ENCODE peak calls at places on chromosomes 5 and 9, in four cellular contexts. X, R, H and P are unnamed samples.
A peak's percentile ranks its signal among the peaks of the same experiment; 100 is the strongest.

GRCh38 chr9:37745970-37746369 is 7.6 kb upstream of the TRMT10B start:
- DNase-seq in R (no peak), X (no peak), H (no peak), P (peak; percentile 45)

GRCh38 chr5:90644132-90644531 is 85.5 kb downstream of the ADGRV1 start:
- DNase-seq in X (no peak), H (no peak), R (no peak), P (no peak)

GRCh38 chr9:18666348-18666747 is 192.4 kb downstream of the ADAMTSL1 start:
- DNase-seq in H (no peak), X (peak; percentile 48), R (peak; percentile 26), P (peak; percentile 29)

GRCh38 chr9:115167175-115167574 is 49.2 kb upstream of the TNC start:
- DNase-seq in X (peak; percentile 34), R (peak; percentile 58), H (no peak), P (peak; percentile 94)

GRCh38 chr9:113511856-113512761 is 48.6 kb downstream of the RGS3 start:
- DNase-seq in H (no peak), R (peak; percentile 35), X (no peak), P (peak; percentile 47)

GRCh38 chr9:28155067-28155466 is 581.8 kb upstream of the C9orf72 start:
- DNase-seq in H (no peak), X (no peak), R (no peak), P (no peak)

GRCh38 chr5:73230264-73231244 is 57.6 kb downstream of the TMEM174 start:
- DNase-seq in X (no peak), H (no peak), R (no peak), P (no peak)

GRCh38 chr5:87190041-87190440 is 77.6 kb upstream of the RASA1 start:
- DNase-seq in R (no peak), X (no peak), H (no peak), P (no peak)

GRCh38 chr5:126015244-126016054 is 407.8 kb upstream of the GRAMD2B start:
- DNase-seq in R (peak; percentile 45), H (no peak), X (peak; percentile 55), P (peak; percentile 58)

GRCh38 chr5:19853616-19854240 is 134.3 kb downstream of the CDH18 start:
- DNase-seq in H (no peak), R (peak; percentile 57), X (peak; percentile 51), P (peak; percentile 42)

GRCh38 chr5:1888541-1889251 is 6.0 kb upstream of the IRX4 start:
- DNase-seq in X (no peak), R (no peak), H (no peak), P (no peak)

GRCh38 chr5:133245191-133246052 is 193.6 kb downstream of the HSPA4 start:
- DNase-seq in X (peak; percentile 62), R (peak; percentile 86), H (no peak), P (peak; percentile 99)

GRCh38 chr5:10621837-10622236 is 58.0 kb downstream of the ANKRD33B start:
- DNase-seq in X (no peak), R (peak; percentile 52), H (no peak), P (no peak)

GRCh38 chr5:6638236-6638635 is 5.0 kb downstream of the SRD5A1 start:
- DNase-seq in R (no peak), X (no peak), H (no peak), P (no peak)

GRCh38 chr5:132776932-132777208 is 169 bp downstream of the SEPTIN8 start:
- DNase-seq in H (no peak), X (no peak), R (no peak), P (no peak)

GRCh38 chr5:42583322-42583721 is 160.1 kb downstream of the GHR start:
- DNase-seq in X (peak; percentile 70), H (no peak), R (peak; percentile 73), P (peak; percentile 50)

GRCh38 chr5:126525630-126526245 is 69.3 kb downstream of the ALDH7A1 start:
- DNase-seq in R (peak; percentile 54), X (peak; percentile 68), H (no peak), P (peak; percentile 44)

GRCh38 chr5:79200573-79201183 is 35.3 kb upstream of the JMY start:
- DNase-seq in R (peak; percentile 31), H (no peak), X (peak; percentile 20), P (no peak)

GRCh38 chr5:158482201-158482600 is 617.5 kb downstream of the EBF1 start:
- DNase-seq in X (no peak), H (no peak), R (no peak), P (no peak)

GRCh38 chr5:39469173-39469572 is 44.4 kb upstream of the DAB2 start:
- DNase-seq in R (no peak), X (no peak), H (no peak), P (no peak)

GRCh38 chr5:126900796-126901195 is 123.9 kb downstream of the LMNB1 start:
- DNase-seq in R (no peak), H (no peak), X (no peak), P (no peak)

GRCh38 chr9:137167752-137168574 is 1.9 kb downstream of the LRRC26 start:
- DNase-seq in X (peak; percentile 17), R (no peak), H (no peak), P (no peak)